ENCODE peak calls at places on chromosomes 7 and 10, in ten cellular contexts. One of them, this sample, is unnamed.

GRCh38 chr10:18437486-18437885 is 213.9 kb downstream of the NSUN6 start:
- DNase-seq in NCI-H1436: no peak
- DNase-seq in Caki2: no peak
- DNase-seq in activated T-helper 1 cell treated with anti-CD3 and anti-CD28 coated beads, Interleukin-12 subunit alpha, Interleukin-12 subunit beta, Interleukin-2, Interleukin-4 antibody, amounts not matched to agents 30 ng/mL and 10 ng/mL and 1 ng/mL, durations not matched to agents 14 hours and 24 hours and 36 hours: no peak
- DNase-seq in smooth muscle cell of the brain vasculature: no peak
- DNase-seq in AG20443: no peak
- DNase-seq in psoas muscle: no peak
- DNase-seq in right atrium auricular region: no peak
- DNase-seq in ELR: peak
- DNase-seq in adipocyte: no peak
- DNase-seq in this sample: no peak

GRCh38 chr10:32207544-32207943 is 139.4 kb downstream of the EPC1 start:
- DNase-seq in NCI-H1436: peak
- DNase-seq in Caki2: peak
- DNase-seq in activated T-helper 1 cell treated with anti-CD3 and anti-CD28 coated beads, Interleukin-12 subunit alpha, Interleukin-12 subunit beta, Interleukin-2, Interleukin-4 antibody, amounts not matched to agents 30 ng/mL and 10 ng/mL and 1 ng/mL, durations not matched to agents 14 hours and 24 hours and 36 hours: peak
- DNase-seq in smooth muscle cell of the brain vasculature: no peak
- DNase-seq in AG20443: peak
- DNase-seq in psoas muscle: peak
- DNase-seq in right atrium auricular region: no peak
- DNase-seq in ELR: peak
- DNase-seq in adipocyte: peak
- DNase-seq in this sample: no peak

GRCh38 chr10:112981553-112981952 is 31.5 kb downstream of the TCF7L2 start:
- DNase-seq in NCI-H1436: no peak
- DNase-seq in Caki2: no peak
- DNase-seq in activated T-helper 1 cell treated with anti-CD3 and anti-CD28 coated beads, Interleukin-12 subunit alpha, Interleukin-12 subunit beta, Interleukin-2, Interleukin-4 antibody, amounts not matched to agents 30 ng/mL and 10 ng/mL and 1 ng/mL, durations not matched to agents 14 hours and 24 hours and 36 hours: peak
- DNase-seq in smooth muscle cell of the brain vasculature: no peak
- DNase-seq in AG20443: no peak
- DNase-seq in psoas muscle: no peak
- DNase-seq in right atrium auricular region: no peak
- DNase-seq in ELR: peak
- DNase-seq in adipocyte: no peak
- DNase-seq in this sample: no peak

GRCh38 chr10:85916999-85917573 is 449.5 kb downstream of the GRID1 start:
- DNase-seq in NCI-H1436: peak
- DNase-seq in Caki2: peak
- DNase-seq in activated T-helper 1 cell treated with anti-CD3 and anti-CD28 coated beads, Interleukin-12 subunit alpha, Interleukin-12 subunit beta, Interleukin-2, Interleukin-4 antibody, amounts not matched to agents 30 ng/mL and 10 ng/mL and 1 ng/mL, durations not matched to agents 14 hours and 24 hours and 36 hours: no peak
- DNase-seq in smooth muscle cell of the brain vasculature: no peak
- DNase-seq in AG20443: no peak
- DNase-seq in psoas muscle: no peak
- DNase-seq in right atrium auricular region: no peak
- DNase-seq in ELR: no peak
- DNase-seq in adipocyte: no peak
- DNase-seq in this sample: no peak

GRCh38 chr7:16417958-16418357 is 3.4 kb downstream of the CRPPA start:
- DNase-seq in NCI-H1436: no peak
- DNase-seq in Caki2: no peak
- DNase-seq in activated T-helper 1 cell treated with anti-CD3 and anti-CD28 coated beads, Interleukin-12 subunit alpha, Interleukin-12 subunit beta, Interleukin-2, Interleukin-4 antibody, amounts not matched to agents 30 ng/mL and 10 ng/mL and 1 ng/mL, durations not matched to agents 14 hours and 24 hours and 36 hours: no peak
- DNase-seq in smooth muscle cell of the brain vasculature: no peak
- DNase-seq in AG20443: no peak
- DNase-seq in psoas muscle: no peak
- DNase-seq in right atrium auricular region: no peak
- DNase-seq in ELR: no peak
- DNase-seq in adipocyte: no peak
- DNase-seq in this sample: no peak

GRCh38 chr10:96651998-96652431 is 65.2 kb upstream of the TM9SF3 start:
- DNase-seq in NCI-H1436: no peak
- DNase-seq in Caki2: no peak
- DNase-seq in activated T-helper 1 cell treated with anti-CD3 and anti-CD28 coated beads, Interleukin-12 subunit alpha, Interleukin-12 subunit beta, Interleukin-2, Interleukin-4 antibody, amounts not matched to agents 30 ng/mL and 10 ng/mL and 1 ng/mL, durations not matched to agents 14 hours and 24 hours and 36 hours: no peak
- DNase-seq in smooth muscle cell of the brain vasculature: no peak
- DNase-seq in AG20443: no peak
- DNase-seq in psoas muscle: no peak
- DNase-seq in right atrium auricular region: no peak
- DNase-seq in ELR: no peak
- DNase-seq in adipocyte: no peak
- DNase-seq in this sample: no peak

GRCh38 chr10:44947356-44948152 is 12.0 kb upstream of the RASSF4 start:
- DNase-seq in NCI-H1436: no peak
- DNase-seq in Caki2: peak
- DNase-seq in activated T-helper 1 cell treated with anti-CD3 and anti-CD28 coated beads, Interleukin-12 subunit alpha, Interleukin-12 subunit beta, Interleukin-2, Interleukin-4 antibody, amounts not matched to agents 30 ng/mL and 10 ng/mL and 1 ng/mL, durations not matched to agents 14 hours and 24 hours and 36 hours: no peak
- DNase-seq in smooth muscle cell of the brain vasculature: no peak
- DNase-seq in AG20443: no peak
- DNase-seq in psoas muscle: no peak
- DNase-seq in right atrium auricular region: peak
- DNase-seq in ELR: no peak
- DNase-seq in adipocyte: no peak
- DNase-seq in this sample: no peak

GRCh38 chr7:122885583-122886356 is 490 bp downstream of the CADPS2 start:
- DNase-seq in NCI-H1436: peak
- DNase-seq in Caki2: no peak
- DNase-seq in activated T-helper 1 cell treated with anti-CD3 and anti-CD28 coated beads, Interleukin-12 subunit alpha, Interleukin-12 subunit beta, Interleukin-2, Interleukin-4 antibody, amounts not matched to agents 30 ng/mL and 10 ng/mL and 1 ng/mL, durations not matched to agents 14 hours and 24 hours and 36 hours: no peak
- DNase-seq in smooth muscle cell of the brain vasculature: peak
- DNase-seq in AG20443: peak
- DNase-seq in psoas muscle: peak
- DNase-seq in right atrium auricular region: peak
- DNase-seq in ELR: peak
- DNase-seq in adipocyte: peak
- DNase-seq in this sample: no peak

GRCh38 chr10:116256749-116257259 is 16.2 kb downstream of the GFRA1 start:
- DNase-seq in NCI-H1436: no peak
- DNase-seq in Caki2: no peak
- DNase-seq in activated T-helper 1 cell treated with anti-CD3 and anti-CD28 coated beads, Interleukin-12 subunit alpha, Interleukin-12 subunit beta, Interleukin-2, Interleukin-4 antibody, amounts not matched to agents 30 ng/mL and 10 ng/mL and 1 ng/mL, durations not matched to agents 14 hours and 24 hours and 36 hours: no peak
- DNase-seq in smooth muscle cell of the brain vasculature: no peak
- DNase-seq in AG20443: no peak
- DNase-seq in psoas muscle: no peak
- DNase-seq in right atrium auricular region: no peak
- DNase-seq in ELR: no peak
- DNase-seq in adipocyte: no peak
- DNase-seq in this sample: no peak

GRCh38 chr7:131076032-131076431 is 251.6 kb upstream of the MKLN1 start:
- DNase-seq in NCI-H1436: no peak
- DNase-seq in Caki2: no peak
- DNase-seq in activated T-helper 1 cell treated with anti-CD3 and anti-CD28 coated beads, Interleukin-12 subunit alpha, Interleukin-12 subunit beta, Interleukin-2, Interleukin-4 antibody, amounts not matched to agents 30 ng/mL and 10 ng/mL and 1 ng/mL, durations not matched to agents 14 hours and 24 hours and 36 hours: no peak
- DNase-seq in smooth muscle cell of the brain vasculature: no peak
- DNase-seq in AG20443: peak
- DNase-seq in psoas muscle: no peak
- DNase-seq in right atrium auricular region: no peak
- DNase-seq in ELR: peak
- DNase-seq in adipocyte: peak
- DNase-seq in this sample: no peak

GRCh38 chr10:52682766-52683165 is 89.8 kb downstream of the MBL2 start:
- DNase-seq in NCI-H1436: no peak
- DNase-seq in Caki2: no peak
- DNase-seq in activated T-helper 1 cell treated with anti-CD3 and anti-CD28 coated beads, Interleukin-12 subunit alpha, Interleukin-12 subunit beta, Interleukin-2, Interleukin-4 antibody, amounts not matched to agents 30 ng/mL and 10 ng/mL and 1 ng/mL, durations not matched to agents 14 hours and 24 hours and 36 hours: no peak
- DNase-seq in smooth muscle cell of the brain vasculature: no peak
- DNase-seq in AG20443: no peak
- DNase-seq in psoas muscle: no peak
- DNase-seq in right atrium auricular region: no peak
- DNase-seq in ELR: no peak
- DNase-seq in adipocyte: no peak
- DNase-seq in this sample: no peak

GRCh38 chr10:73768881-73769280 is 13.0 kb upstream of the CHCHD1 start:
- DNase-seq in NCI-H1436: no peak
- DNase-seq in Caki2: no peak
- DNase-seq in activated T-helper 1 cell treated with anti-CD3 and anti-CD28 coated beads, Interleukin-12 subunit alpha, Interleukin-12 subunit beta, Interleukin-2, Interleukin-4 antibody, amounts not matched to agents 30 ng/mL and 10 ng/mL and 1 ng/mL, durations not matched to agents 14 hours and 24 hours and 36 hours: peak
- DNase-seq in smooth muscle cell of the brain vasculature: no peak
- DNase-seq in AG20443: no peak
- DNase-seq in psoas muscle: no peak
- DNase-seq in right atrium auricular region: no peak
- DNase-seq in ELR: no peak
- DNase-seq in adipocyte: no peak
- DNase-seq in this sample: no peak

GRCh38 chr7:106109521-106110237 is 2.4 kb downstream of the SYPL1 start:
- DNase-seq in NCI-H1436: no peak
- DNase-seq in Caki2: no peak
- DNase-seq in activated T-helper 1 cell treated with anti-CD3 and anti-CD28 coated beads, Interleukin-12 subunit alpha, Interleukin-12 subunit beta, Interleukin-2, Interleukin-4 antibody, amounts not matched to agents 30 ng/mL and 10 ng/mL and 1 ng/mL, durations not matched to agents 14 hours and 24 hours and 36 hours: no peak
- DNase-seq in smooth muscle cell of the brain vasculature: no peak
- DNase-seq in AG20443: no peak
- DNase-seq in psoas muscle: no peak
- DNase-seq in right atrium auricular region: no peak
- DNase-seq in ELR: no peak
- DNase-seq in adipocyte: no peak
- DNase-seq in this sample: no peak

GRCh38 chr7:123674399-123675091 is 18.9 kb downstream of the LMOD2 start:
- DNase-seq in NCI-H1436: no peak
- DNase-seq in Caki2: no peak
- DNase-seq in activated T-helper 1 cell treated with anti-CD3 and anti-CD28 coated beads, Interleukin-12 subunit alpha, Interleukin-12 subunit beta, Interleukin-2, Interleukin-4 antibody, amounts not matched to agents 30 ng/mL and 10 ng/mL and 1 ng/mL, durations not matched to agents 14 hours and 24 hours and 36 hours: no peak
- DNase-seq in smooth muscle cell of the brain vasculature: no peak
- DNase-seq in AG20443: peak
- DNase-seq in psoas muscle: no peak
- DNase-seq in right atrium auricular region: no peak
- DNase-seq in ELR: no peak
- DNase-seq in adipocyte: peak
- DNase-seq in this sample: peak